ENCODE peak calls at places on chromosomes 11 and 22, in seven cellular contexts. One of them, this sample, is unnamed.

GRCh38 chr22:37849089-37849751 is at the start of gene EIF3L:
- DNase-seq in suprapubic skin: peak
- DNase-seq in anterior cingulate cortex: peak
- DNase-seq in AG08396: peak
- DNase-seq in astrocyte of the spinal cord: peak
- DNase-seq in psoas muscle: peak
- DNase-seq in AG08395: peak
- DNase-seq in this sample: peak

GRCh38 chr11:134052395-134052987 is 16.4 kb upstream of the JAM3 start:
- DNase-seq in suprapubic skin: no peak
- DNase-seq in anterior cingulate cortex: no peak
- DNase-seq in AG08396: no peak
- DNase-seq in astrocyte of the spinal cord: no peak
- DNase-seq in psoas muscle: no peak
- DNase-seq in AG08395: no peak
- DNase-seq in this sample: no peak

GRCh38 chr22:42365942-42366660 is 66.1 kb downstream of the NFAM1 start:
- DNase-seq in suprapubic skin: no peak
- DNase-seq in anterior cingulate cortex: no peak
- DNase-seq in AG08396: no peak
- DNase-seq in astrocyte of the spinal cord: no peak
- DNase-seq in psoas muscle: no peak
- DNase-seq in AG08395: no peak
- DNase-seq in this sample: no peak

GRCh38 chr11:133181672-133182071 is 350.6 kb downstream of the OPCML start:
- DNase-seq in suprapubic skin: no peak
- DNase-seq in anterior cingulate cortex: no peak
- DNase-seq in AG08396: no peak
- DNase-seq in astrocyte of the spinal cord: no peak
- DNase-seq in psoas muscle: no peak
- DNase-seq in AG08395: no peak
- DNase-seq in this sample: no peak

GRCh38 chr22:32707971-32708370 is 93.5 kb upstream of the TIMP3 start:
- DNase-seq in suprapubic skin: no peak
- DNase-seq in anterior cingulate cortex: no peak
- DNase-seq in AG08396: no peak
- DNase-seq in astrocyte of the spinal cord: no peak
- DNase-seq in psoas muscle: no peak
- DNase-seq in AG08395: no peak
- DNase-seq in this sample: no peak

GRCh38 chr11:115145316-115145715 is 358.9 kb downstream of the CADM1 start:
- DNase-seq in suprapubic skin: no peak
- DNase-seq in anterior cingulate cortex: no peak
- DNase-seq in AG08396: no peak
- DNase-seq in astrocyte of the spinal cord: no peak
- DNase-seq in psoas muscle: no peak
- DNase-seq in AG08395: no peak
- DNase-seq in this sample: no peak

GRCh38 chr11:31823372-31824371 is 12.6 kb upstream of the PAX6 start:
- DNase-seq in suprapubic skin: no peak
- DNase-seq in anterior cingulate cortex: no peak
- DNase-seq in AG08396: no peak
- DNase-seq in astrocyte of the spinal cord: no peak
- DNase-seq in psoas muscle: no peak
- DNase-seq in AG08395: no peak
- DNase-seq in this sample: no peak

GRCh38 chr22:27115816-27116256 is 458.4 kb downstream of the MIAT start:
- DNase-seq in suprapubic skin: no peak
- DNase-seq in anterior cingulate cortex: no peak
- DNase-seq in AG08396: peak
- DNase-seq in astrocyte of the spinal cord: peak
- DNase-seq in psoas muscle: no peak
- DNase-seq in AG08395: peak
- DNase-seq in this sample: peak

GRCh38 chr11:8338138-8338537 is 74.5 kb upstream of the LMO1 start:
- DNase-seq in suprapubic skin: no peak
- DNase-seq in anterior cingulate cortex: no peak
- DNase-seq in AG08396: peak
- DNase-seq in astrocyte of the spinal cord: peak
- DNase-seq in psoas muscle: peak
- DNase-seq in AG08395: peak
- DNase-seq in this sample: peak

GRCh38 chr11:94794287-94795168 is 26.4 kb downstream of the AMOTL1 start:
- DNase-seq in suprapubic skin: peak
- DNase-seq in anterior cingulate cortex: no peak
- DNase-seq in AG08396: peak
- DNase-seq in astrocyte of the spinal cord: peak
- DNase-seq in psoas muscle: peak
- DNase-seq in AG08395: peak
- DNase-seq in this sample: peak

GRCh38 chr11:16743478-16743877 is 5.0 kb downstream of the C11orf58 start:
- DNase-seq in suprapubic skin: no peak
- DNase-seq in anterior cingulate cortex: no peak
- DNase-seq in AG08396: no peak
- DNase-seq in astrocyte of the spinal cord: no peak
- DNase-seq in psoas muscle: no peak
- DNase-seq in AG08395: no peak
- DNase-seq in this sample: no peak

GRCh38 chr11:271316-271715 is 6.9 kb upstream of the NLRP6 start:
- DNase-seq in suprapubic skin: no peak
- DNase-seq in anterior cingulate cortex: no peak
- DNase-seq in AG08396: no peak
- DNase-seq in astrocyte of the spinal cord: no peak
- DNase-seq in psoas muscle: no peak
- DNase-seq in AG08395: no peak
- DNase-seq in this sample: no peak

GRCh38 chr22:46581580-46582244 is 38.5 kb upstream of the GRAMD4 start:
- DNase-seq in suprapubic skin: peak
- DNase-seq in anterior cingulate cortex: no peak
- DNase-seq in AG08396: no peak
- DNase-seq in astrocyte of the spinal cord: no peak
- DNase-seq in psoas muscle: no peak
- DNase-seq in AG08395: no peak
- DNase-seq in this sample: no peak

GRCh38 chr22:29108137-29108536 is 35.3 kb downstream of the KREMEN1 start:
- DNase-seq in suprapubic skin: no peak
- DNase-seq in anterior cingulate cortex: no peak
- DNase-seq in AG08396: peak
- DNase-seq in astrocyte of the spinal cord: no peak
- DNase-seq in psoas muscle: no peak
- DNase-seq in AG08395: peak
- DNase-seq in this sample: no peak

GRCh38 chr11:69803604-69804218 is 15.5 kb downstream of the FGF3 start:
- DNase-seq in suprapubic skin: no peak
- DNase-seq in anterior cingulate cortex: no peak
- DNase-seq in AG08396: no peak
- DNase-seq in astrocyte of the spinal cord: no peak
- DNase-seq in psoas muscle: no peak
- DNase-seq in AG08395: no peak
- DNase-seq in this sample: no peak

GRCh38 chr11:113736323-113736722 is 30.2 kb upstream of the TMPRSS5 start:
- DNase-seq in suprapubic skin: no peak
- DNase-seq in anterior cingulate cortex: no peak
- DNase-seq in AG08396: no peak
- DNase-seq in astrocyte of the spinal cord: no peak
- DNase-seq in psoas muscle: no peak
- DNase-seq in AG08395: no peak
- DNase-seq in this sample: no peak

This sample was measured in myocyte.